ENCODE peak calls at places on chromosomes 12 and 14, in ten cellular contexts. C, D, S, A, O, L, N, F, U and H are unnamed samples.

GRCh38 chr14:79920180-79920579 is 291.1 kb downstream of the DIO2 start:
- DNase-seq in D (no peak), N (no peak), U (no peak), S (no peak), F (no peak), L (no peak), O (no peak), A (no peak), C (no peak), H (no peak)

GRCh38 chr12:83092101-83092500 is 405.4 kb downstream of the TMTC2 start:
- DNase-seq in D (no peak), S (no peak), F (no peak), O (no peak), L (no peak), C (no peak), N (no peak), U (no peak), A (no peak), H (no peak)

GRCh38 chr12:24839268-24839791 is 109.6 kb downstream of the BCAT1 start:
- DNase-seq in L (no peak), F (no peak), O (no peak), N (no peak), U (no peak), A (no peak), D (peak; percentile 88), S (no peak), C (no peak), H (no peak)

GRCh38 chr14:105938055-105938863 is 411.9 kb downstream of the TMEM121 start:
- DNase-seq in O (no peak), L (no peak), U (no peak), F (peak; percentile 7), A (no peak), N (no peak), S (no peak), D (no peak), C (no peak), H (no peak)

GRCh38 chr12:102675672-102676071 is 195.3 kb upstream of the IGF1 start:
- DNase-seq in C (no peak), N (no peak), S (no peak), O (no peak), U (no peak), D (peak; percentile 3), A (no peak), L (no peak), F (no peak), H (no peak)

GRCh38 chr12:56634242-56634836 is 4.2 kb upstream of the BAZ2A start:
- DNase-seq in A (no peak), N (peak; percentile 45), U (no peak), O (no peak), D (no peak), L (peak; percentile 82), C (no peak), S (peak; percentile 75), F (peak; percentile 79), H (no peak)

GRCh38 chr12:128817115-128818015 is 6.4 kb downstream of the SLC15A4 start:
- DNase-seq in U (no peak), A (peak; percentile 66), L (no peak), S (peak; percentile 63), N (peak; percentile 31), O (peak; percentile 57), F (no peak), C (peak; percentile 13), D (peak; percentile 82), H (no peak)

GRCh38 chr12:115450017-115450416 is 766.0 kb upstream of the TBX3 start:
- DNase-seq in N (no peak), L (no peak), D (no peak), F (no peak), S (no peak), U (no peak), A (no peak), C (no peak), O (no peak), H (no peak)

GRCh38 chr14:65476290-65476941 is 63.9 kb downstream of the FUT8 start:
- DNase-seq in D (no peak), U (no peak), O (no peak), A (no peak), S (no peak), F (no peak), L (no peak), N (no peak), C (no peak), H (no peak)

GRCh38 chr14:65469903-65470302 is 57.4 kb downstream of the FUT8 start:
- DNase-seq in F (no peak), C (no peak), L (no peak), A (no peak), U (no peak), D (no peak), N (no peak), O (no peak), S (no peak), H (no peak)

GRCh38 chr14:65472189-65472588 is 59.7 kb downstream of the FUT8 start:
- DNase-seq in A (no peak), C (no peak), U (no peak), F (no peak), O (no peak), S (no peak), D (no peak), N (no peak), L (peak; percentile 35), H (no peak)

GRCh38 chr14:65470404-65470880 is 57.9 kb downstream of the FUT8 start:
- DNase-seq in C (no peak), N (no peak), S (no peak), D (no peak), L (no peak), A (no peak), O (no peak), F (no peak), U (no peak), H (no peak)

DNA sequence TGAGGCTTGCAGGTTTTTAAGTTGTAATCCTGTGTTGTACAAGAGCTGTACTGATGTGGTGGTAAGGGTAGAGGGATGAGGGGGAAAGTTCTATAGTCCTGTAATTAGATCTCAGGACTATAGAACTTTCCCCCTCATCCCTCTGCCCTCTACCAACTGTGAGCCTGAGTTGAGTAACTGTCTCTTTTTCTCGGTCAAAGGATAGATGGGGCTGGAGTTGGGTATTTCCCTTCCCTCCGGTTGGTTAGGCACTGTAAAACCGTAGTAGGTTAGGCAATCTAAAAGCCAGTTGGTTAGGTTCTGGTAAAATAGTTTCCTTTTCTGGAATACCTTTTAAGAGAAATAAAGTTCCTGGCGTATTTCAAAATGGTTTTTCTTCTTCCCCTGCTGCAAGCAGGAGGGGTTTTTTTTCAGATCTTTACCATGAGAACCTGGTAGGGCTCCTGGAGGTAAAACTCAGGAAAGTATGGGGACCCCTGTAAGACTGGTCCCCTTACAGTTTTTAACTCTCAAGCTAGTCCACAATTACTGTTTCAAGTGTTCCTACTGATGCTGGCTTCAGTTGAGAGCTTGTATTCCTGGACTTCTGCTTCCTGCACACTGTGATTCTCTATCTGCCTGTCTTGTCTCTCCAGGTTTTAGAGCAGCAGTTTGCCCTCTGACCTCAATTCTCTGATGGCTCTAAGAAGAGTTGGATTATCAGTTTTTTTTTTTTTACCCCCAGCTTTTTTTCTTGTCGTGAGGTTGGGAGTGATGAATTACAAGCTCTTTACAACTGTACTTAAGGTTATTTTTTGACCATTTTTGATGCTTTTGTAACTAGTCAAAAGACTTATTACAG is 58.7 kb downstream of the FUT8 start:
- DNase-seq in U (no peak), O (no peak), F (no peak), C (no peak), L (peak; percentile 22), N (no peak), S (no peak), A (no peak), D (no peak), H (no peak)
- TF ChIP-seq CTCF in U (no peak), O (no peak), F (no peak), C (no peak), L (no peak), N (no peak), S (no peak), A (no peak), D (no peak), H (no peak)

GRCh38 chr14:22533057-22533704 is 55.8 kb downstream of the DAD1 start:
- DNase-seq in O (no peak), D (no peak), C (no peak), S (no peak), N (no peak), L (no peak), U (no peak), F (no peak), A (no peak), H (no peak)
- H3K4me3 ChIP-seq in O (no peak overlapping the region), D (no peak overlapping the region), C (no peak overlapping the region), S (no peak overlapping the region), N (no peak overlapping the region), L (no peak overlapping the region), U (no peak overlapping the region), F (no peak overlapping the region), A (no peak overlapping the region), H (no peak overlapping the region)

GRCh38 chr12:123126294-123127144 is 24.4 kb downstream of the PITPNM2 start:
- DNase-seq in C (peak; percentile 84), A (peak; percentile 98), F (no peak), D (peak; percentile 99), U (peak; percentile 50), N (peak; percentile 68), S (no peak), L (no peak), O (no peak), H (peak; percentile 61)
- TF ChIP-seq CTCF in C (no peak), A (peak; percentile 26), F (no peak), D (peak; percentile 48), U (peak; percentile 34), N (no peak), S (no peak), L (peak; percentile 44), O (no peak), H (no peak)

GRCh38 chr14:61146896-61147295 is 134.2 kb downstream of the TMEM30B start:
- DNase-seq in O (no peak), L (no peak), C (no peak), D (no peak), A (no peak), U (no peak), F (no peak), N (no peak), S (no peak), H (no peak)

GRCh38 chr14:61147369-61147897 is 133.7 kb downstream of the TMEM30B start:
- DNase-seq in L (no peak), F (no peak), N (no peak), O (no peak), A (no peak), C (no peak), S (no peak), D (peak; percentile 24), U (no peak), H (peak; percentile 41)

GRCh38 chr14:61149896-61150295 is 131.2 kb downstream of the TMEM30B start:
- DNase-seq in C (no peak), U (no peak), A (no peak), L (no peak), N (no peak), D (no peak), O (no peak), F (no peak), S (no peak), H (no peak)

GRCh38 chr14:61148742-61149350 is 132.3 kb downstream of the TMEM30B start:
- DNase-seq in U (no peak), A (no peak), D (no peak), O (no peak), L (no peak), C (no peak), S (no peak), F (no peak), N (no peak), H (no peak)

DNA sequence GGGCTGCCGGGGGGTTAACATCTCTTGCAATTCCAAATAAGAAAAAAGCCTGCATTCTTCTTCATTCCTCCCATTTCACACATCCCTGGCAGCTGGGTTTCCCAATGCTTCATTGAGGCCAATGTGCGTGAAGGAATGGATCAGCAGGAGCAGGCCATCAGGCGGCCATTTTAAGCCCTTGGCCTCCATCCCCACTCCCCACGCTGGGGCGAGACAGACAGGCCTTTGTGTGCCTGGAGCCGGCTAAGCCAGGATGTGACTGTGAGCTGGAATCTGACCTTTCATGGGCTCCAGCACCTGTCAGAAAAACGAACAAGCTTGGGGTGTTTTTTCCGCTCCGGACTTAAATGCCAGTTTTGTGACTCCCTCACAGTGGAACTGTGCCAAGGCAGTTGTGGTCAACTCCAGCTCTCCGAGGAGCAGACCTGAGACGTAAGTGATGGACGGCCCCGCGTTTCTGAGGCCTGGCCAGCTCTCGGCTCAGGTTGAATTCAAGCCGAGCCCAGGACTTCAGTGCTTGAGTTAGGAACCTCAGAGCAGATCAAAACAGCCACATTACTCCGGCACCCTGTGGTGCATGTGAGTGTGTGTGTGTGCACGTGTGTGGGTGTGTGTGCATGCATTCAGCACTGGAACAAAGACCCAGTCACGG is 133.1 kb downstream of the TMEM30B start:
- DNase-seq in A (peak; percentile 92), D (peak; percentile 97), N (peak; percentile 24), C (no peak), U (peak; percentile 98), O (peak; percentile 20), F (no peak), S (no peak), L (no peak), H (peak; percentile 58)
- H3K4me3 ChIP-seq in A (no peak overlapping the region), D (no peak overlapping the region), N (no peak overlapping the region), C (no peak overlapping the region), U (no peak overlapping the region), O (no peak overlapping the region), F (no peak overlapping the region), S (no peak overlapping the region), L (no peak overlapping the region), H (no peak overlapping the region)